ENCODE peak calls at places on chromosome 20, in seven cellular contexts. L, X, V, G, C, P and Q are unnamed samples.

GRCh38 chr20:43541214-43541613 is 17.6 kb upstream of the SGK2 start:
- DNase-seq in L (no peak), X (no peak), V (no peak), G (no peak), C (peak; percentile 76), P (no peak), Q (no peak)

GRCh38 chr20:6058684-6059295 is 4.9 kb upstream of the LRRN4 start:
- DNase-seq in L (no peak), X (no peak), V (peak; percentile 55), G (no peak), C (no peak), P (peak; percentile 66), Q (no peak)

GRCh38 chr20:21361266-21361665 is 36.1 kb downstream of the NKX2-4 start:
- DNase-seq in L (no peak), X (no peak), V (no peak), G (no peak), C (no peak), P (no peak), Q (no peak)

GRCh38 chr20:52340036-52340634 is 148.6 kb upstream of the ZFP64 start:
- DNase-seq in L (no peak), X (no peak), V (no peak), G (no peak), C (no peak), P (no peak), Q (no peak)

GRCh38 chr20:54110457-54110856 is 40.1 kb upstream of the BCAS1 start:
- DNase-seq in L (no peak), X (no peak), V (no peak), G (no peak), C (no peak), P (no peak), Q (no peak)

GRCh38 chr20:2093883-2094282 is 7.7 kb upstream of the STK35 start:
- DNase-seq in L (no peak), X (no peak), V (no peak), G (no peak), C (no peak), P (no peak), Q (no peak)

GRCh38 chr20:54649511-54649962 is 174.1 kb downstream of the DOK5 start:
- DNase-seq in L (peak; percentile 81), X (peak; percentile 80), V (peak; percentile 87), G (peak; percentile 86), C (peak; percentile 86), P (peak; percentile 75), Q (peak; percentile 28)

GRCh38 chr20:32580970-32581838 is 3.9 kb downstream of the NOL4L start:
- DNase-seq in L (peak; percentile 12), X (no peak), V (no peak), G (no peak), C (peak; percentile 30), P (no peak), Q (no peak)

GRCh38 chr20:24754691-24755090 is 194.4 kb upstream of the CST7 start:
- DNase-seq in L (no peak), X (no peak), V (no peak), G (no peak), C (no peak), P (no peak), Q (no peak)

DNA sequence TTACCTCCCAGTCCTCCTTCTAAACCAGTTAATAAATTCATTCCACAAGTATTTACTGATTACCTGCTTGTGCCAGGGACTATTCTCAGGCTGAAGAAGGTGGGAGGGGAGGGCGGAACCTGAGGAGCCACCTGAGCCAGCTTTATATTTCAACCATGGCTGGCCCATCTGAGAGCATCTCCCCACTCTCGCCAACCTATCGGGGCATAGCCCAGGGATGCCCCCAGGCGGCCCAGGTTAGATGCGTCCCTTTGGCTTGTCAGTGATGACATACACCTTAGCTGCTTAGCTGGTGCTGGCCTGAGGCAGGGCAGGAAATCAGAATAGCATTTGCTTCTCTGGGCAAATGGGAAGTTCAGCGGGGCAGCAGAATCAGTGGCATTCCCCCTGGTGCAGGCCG is 4.9 kb upstream of the AAR2 start:
- DNase-seq in L (no peak), X (no peak), V (no peak), G (peak; percentile 34), C (no peak), P (no peak), Q (no peak)
- TF ChIP-seq CTCF in L (no peak), X (no peak), V (no peak), G (no peak), C (no peak), P (no peak), Q (no peak)

GRCh38 chr20:10076126-10077080 is 41.6 kb downstream of the ANKEF1 start:
- DNase-seq in L (no peak), X (peak; percentile 8), V (no peak), G (no peak), C (no peak), P (no peak), Q (no peak)

GRCh38 chr20:10075606-10076005 is 40.8 kb downstream of the ANKEF1 start:
- DNase-seq in L (no peak), X (no peak), V (no peak), G (no peak), C (peak; percentile 31), P (no peak), Q (no peak)

GRCh38 chr20:10078403-10078802 is 43.6 kb downstream of the ANKEF1 start:
- DNase-seq in L (no peak), X (no peak), V (no peak), G (no peak), C (no peak), P (no peak), Q (no peak)

GRCh38 chr20:10077886-10078285 is 43.1 kb downstream of the ANKEF1 start:
- DNase-seq in L (no peak), X (no peak), V (no peak), G (no peak), C (no peak), P (no peak), Q (no peak)

GRCh38 chr20:10077081-10077471 is 42.3 kb downstream of the ANKEF1 start:
- DNase-seq in L (no peak), X (no peak), V (no peak), G (peak; percentile 77), C (no peak), P (no peak), Q (no peak)
- TF ChIP-seq CTCF in L (no peak), X (peak; percentile 16), V (peak; percentile 12), G (peak; percentile 86), C (no peak), P (no peak), Q (no peak)

DNA sequence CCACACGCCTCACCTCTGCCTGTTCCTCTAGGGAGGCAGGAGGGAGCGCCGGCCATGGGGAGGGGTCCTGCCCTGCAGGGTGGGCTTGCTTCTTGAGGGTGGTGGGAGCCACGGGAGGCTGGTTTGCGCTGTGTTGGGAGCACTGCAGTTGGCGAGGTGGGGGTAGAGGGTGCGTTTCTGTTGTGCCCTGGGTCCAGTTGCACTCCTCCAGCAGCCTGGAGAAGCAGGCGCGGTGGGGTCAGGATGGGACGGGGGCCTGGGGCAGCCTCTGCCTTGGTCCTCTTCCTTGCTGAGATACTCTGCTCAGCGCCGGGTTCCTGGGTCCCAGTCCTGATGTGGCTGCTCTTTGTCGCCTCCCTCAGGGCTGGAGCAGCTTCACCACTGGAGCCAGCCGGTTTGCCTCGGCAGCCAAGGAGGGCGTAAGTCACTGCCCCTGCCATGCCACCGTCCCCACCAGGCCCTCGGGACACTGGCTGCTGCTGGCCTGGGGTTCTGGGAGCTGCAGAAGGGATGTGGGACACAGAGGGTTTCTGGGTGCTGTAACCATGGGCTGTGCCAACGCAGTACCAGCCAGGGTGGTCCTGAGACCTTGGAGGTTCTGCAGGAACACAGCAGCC is 8.4 kb downstream of the ARFGAP1 start:
- DNase-seq in L (no peak), X (no peak), V (no peak), G (peak; percentile 67), C (peak; percentile 42), P (no peak), Q (no peak)
- TF ChIP-seq CTCF in L (no peak), X (no peak), V (no peak), G (peak; percentile 39), C (peak; percentile 31), P (no peak), Q (no peak)

GRCh38 chr20:64131406-64131805 is 24.0 kb upstream of the NPBWR2 start:
- DNase-seq in L (no peak), X (no peak), V (peak; percentile 31), G (no peak), C (peak; percentile 50), P (no peak), Q (no peak)
- TF ChIP-seq CTCF in L (no peak), X (no peak), V (no peak), G (no peak), C (peak; percentile 10), P (no peak), Q (no peak)

DNA sequence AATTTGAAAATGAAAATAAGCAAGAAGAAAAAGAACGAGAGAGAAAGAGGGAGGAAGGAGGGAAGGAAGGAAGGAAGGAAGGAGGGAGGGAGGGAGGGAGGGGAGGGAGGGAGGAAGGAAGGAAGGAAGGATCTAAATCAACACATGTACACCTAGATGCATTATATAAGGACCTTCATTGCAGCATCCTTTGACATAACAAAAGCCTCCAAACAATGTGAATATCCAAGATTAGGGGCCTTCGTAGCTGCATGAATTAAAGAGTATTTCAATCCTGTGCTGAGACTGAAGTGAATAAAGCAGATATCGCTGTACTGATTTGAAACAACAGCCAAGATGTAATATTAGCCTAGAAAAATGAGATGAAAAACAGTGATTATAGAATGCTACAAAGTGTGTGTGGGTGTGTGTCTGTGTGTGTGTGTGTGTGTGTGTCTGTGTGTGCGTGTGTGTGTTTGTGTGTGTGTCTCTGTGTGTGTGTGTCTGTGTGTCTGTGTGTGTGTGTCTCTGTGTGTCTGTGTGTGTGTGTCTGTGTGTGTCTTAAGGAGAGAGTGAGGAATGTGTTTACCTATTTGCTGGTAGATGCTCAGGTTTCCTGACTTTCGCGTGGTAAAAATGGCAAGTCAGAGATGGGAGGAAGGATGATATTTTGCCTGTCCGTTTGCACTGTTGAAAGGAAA is 129.0 kb upstream of the PTPN1 start:
- DNase-seq in L (no peak), X (no peak), V (no peak), G (no peak), C (no peak), P (no peak), Q (no peak)
- TF ChIP-seq CTCF in L (no peak), X (no peak), V (no peak), G (no peak), C (no peak), P (no peak), Q (no peak)